ENCODE peak calls at places on chromosomes 16 and 17, in ten cellular contexts. B is CD4-positive, CD25-positive, alpha-beta regulatory T cell; X is ACHN; D is stimulated activated CD8-positive, alpha-beta memory T cell treated with anti-CD3 and anti-CD28 coated beads, Interleukin-7, amount 100 ng/mL, for 1 hour; S is NCI-H1092; Y is sigmoid colon; G is T-helper 17 cell; W is HCT116; Q is effector CD4-positive, alpha-beta T cell; E is stimulated activated CD4-positive, alpha-beta T cell treated with anti-CD3 and anti-CD28 coated beads, Interleukin-12 subunit alpha, Interleukin-12 subunit beta, amount 100 ng/mL, for 4 hours. H is an unnamed sample.

GRCh38 chr17:71339219-71339618 is 781.6 kb upstream of the SOX9 start:
- DNase-seq in B (no peak), X (no peak), D (no peak), S (peak), Y (no peak), G (no peak), W (no peak), Q (no peak), E (no peak), H (no peak)

GRCh38 chr17:57107498-57108101 is 22.6 kb downstream of the AKAP1 start:
- DNase-seq in B (no peak), X (peak), D (no peak), S (no peak), Y (no peak), G (no peak), W (peak), Q (no peak), E (no peak), H (no peak)

GRCh38 chr17:49646391-49647255 is 31.3 kb downstream of the SPOP start:
- DNase-seq in B (no peak), X (peak), D (no peak), S (no peak), Y (peak), G (no peak), W (peak), Q (no peak), E (peak), H (no peak)

GRCh38 chr16:16908058-16908457 is 529.1 kb downstream of the NPIPA7 start:
- DNase-seq in B (no peak), X (no peak), D (no peak), S (no peak), Y (no peak), G (no peak), W (no peak), Q (no peak), E (no peak), H (no peak)

GRCh38 chr17:3036800-3037199 is 26.6 kb downstream of the OR1D5 start:
- DNase-seq in B (no peak), X (no peak), D (no peak), S (no peak), Y (no peak), G (no peak), W (no peak), Q (no peak), E (no peak), H (no peak)

GRCh38 chr16:2826591-2827480 is 3.3 kb upstream of the ZG16B start:
- DNase-seq in B (no peak), X (no peak), D (no peak), S (no peak), Y (peak), G (no peak), W (no peak), Q (no peak), E (no peak), H (no peak)

GRCh38 chr17:13874134-13874533 is 195.2 kb upstream of the COX10 start:
- DNase-seq in B (no peak), X (no peak), D (no peak), S (no peak), Y (no peak), G (no peak), W (no peak), Q (no peak), E (no peak), H (no peak)

GRCh38 chr17:5225668-5226457 is 8.8 kb downstream of the SCIMP start:
- DNase-seq in B (no peak), X (no peak), D (no peak), S (no peak), Y (no peak), G (no peak), W (no peak), Q (no peak), E (no peak), H (peak)

GRCh38 chr17:40325156-40326013 is 16.4 kb downstream of the RARA start:
- DNase-seq in B (peak), X (no peak), D (no peak), S (no peak), Y (no peak), G (peak), W (no peak), Q (peak), E (no peak), H (no peak)

GRCh38 chr16:4298761-4299522 is 16.9 kb upstream of the GLIS2 start:
- DNase-seq in B (no peak), X (peak), D (no peak), S (no peak), Y (peak), G (no peak), W (peak), Q (no peak), E (no peak), H (no peak)

GRCh38 chr16:700684-701584 is 4.7 kb downstream of the FBXL16 start:
- DNase-seq in B (no peak), X (peak), D (no peak), S (no peak), Y (no peak), G (peak), W (no peak), Q (peak), E (peak), H (peak)

GRCh38 chr17:76384987-76385891 is 830 bp downstream of the SPHK1 start:
- DNase-seq in B (peak), X (no peak), D (no peak), S (no peak), Y (peak), G (peak), W (no peak), Q (peak), E (peak), H (peak)

GRCh38 chr16:57728336-57729181 is 7.0 kb upstream of the KATNB1 start:
- DNase-seq in B (no peak), X (no peak), D (no peak), S (no peak), Y (no peak), G (no peak), W (no peak), Q (no peak), E (no peak), H (no peak)

GRCh38 chr16:30976486-30976885 is 8.5 kb upstream of the HSD3B7 start:
- DNase-seq in B (no peak), X (no peak), D (no peak), S (no peak), Y (no peak), G (no peak), W (no peak), Q (no peak), E (no peak), H (no peak)

GRCh38 chr17:8894189-8894611 is 26.7 kb upstream of the PIK3R6 start:
- DNase-seq in B (no peak), X (no peak), D (no peak), S (no peak), Y (no peak), G (no peak), W (no peak), Q (no peak), E (no peak), H (no peak)

GRCh38 chr16:25297151-25297787 is 39.6 kb upstream of the ZKSCAN2 start:
- DNase-seq in B (no peak), X (no peak), D (no peak), S (no peak), Y (no peak), G (no peak), W (no peak), Q (no peak), E (no peak), H (no peak)

GRCh38 chr16:1452530-1452929 is 8.2 kb upstream of the CCDC154 start:
- DNase-seq in B (no peak), X (no peak), D (no peak), S (no peak), Y (no peak), G (no peak), W (no peak), Q (no peak), E (no peak), H (no peak)

GRCh38 chr17:1467898-1468492 is 12.0 kb upstream of the CRK start:
- DNase-seq in B (no peak), X (no peak), D (no peak), S (no peak), Y (peak), G (no peak), W (no peak), Q (no peak), E (no peak), H (no peak)

GRCh38 chr17:57923182-57923872 is 31.9 kb downstream of the CUEDC1 start:
- DNase-seq in B (no peak), X (no peak), D (no peak), S (no peak), Y (no peak), G (no peak), W (no peak), Q (no peak), E (no peak), H (no peak)

GRCh38 chr17:49110504-49110903 is 22.1 kb upstream of the B4GALNT2 start:
- DNase-seq in B (no peak), X (no peak), D (no peak), S (no peak), Y (no peak), G (no peak), W (no peak), Q (no peak), E (no peak), H (no peak)

GRCh38 chr17:64984776-64985521 is 65.7 kb upstream of the LRRC37A3 start:
- DNase-seq in B (peak), X (no peak), D (peak), S (no peak), Y (no peak), G (peak), W (no peak), Q (peak), E (no peak), H (peak)

GRCh38 chr17:82333279-82334171 is at the start of gene SECTM1:
- DNase-seq in B (no peak), X (peak), D (no peak), S (no peak), Y (peak), G (no peak), W (no peak), Q (no peak), E (peak), H (no peak)

GRCh38 chr17:77096570-77097214 is 44.1 kb upstream of the SEC14L1 start:
- DNase-seq in B (no peak), X (peak), D (no peak), S (no peak), Y (no peak), G (no peak), W (peak), Q (no peak), E (no peak), H (no peak)

GRCh38 chr17:46833840-46834208 is 15.3 kb upstream of the WNT3 start:
- DNase-seq in B (no peak), X (no peak), D (no peak), S (no peak), Y (no peak), G (no peak), W (no peak), Q (no peak), E (no peak), H (no peak)

GRCh38 chr16:29702307-29702706 is 23.3 kb downstream of the QPRT start:
- DNase-seq in B (peak), X (no peak), D (no peak), S (no peak), Y (no peak), G (peak), W (no peak), Q (peak), E (no peak), H (no peak)

GRCh38 chr17:13735444-13735843 is 133.7 kb upstream of the HS3ST3A1 start:
- DNase-seq in B (no peak), X (no peak), D (no peak), S (no peak), Y (no peak), G (no peak), W (no peak), Q (no peak), E (no peak), H (no peak)

GRCh38 chr17:2982854-2983636 is 80.4 kb downstream of the OR1D5 start:
- DNase-seq in B (no peak), X (peak), D (no peak), S (peak), Y (peak), G (no peak), W (no peak), Q (no peak), E (no peak), H (no peak)

GRCh38 chr16:89922884-89923639 is at the start of gene TUBB3:
- DNase-seq in B (no peak), X (peak), D (no peak), S (peak), Y (no peak), G (peak), W (peak), Q (no peak), E (peak), H (no peak)